ENCODE peak calls at places on chromosomes 12 and 14, in five cellular contexts. Q is sigmoid colon, E is progenitor cell of endocrine pancreas, A is fibroblast of pulmonary artery, U is cardiac muscle cell. D is an unnamed sample.

GRCh38 chr12:57089259-57090245 is 638 bp downstream of the NAB2 start:
- DNase-seq in Q (peak; percentile 92), E (no peak), A (peak; percentile 84), U (peak; percentile 84), D (no peak)

GRCh38 chr14:60188115-60188514 is 22.9 kb upstream of the DHRS7 start:
- DNase-seq in Q (no peak), E (no peak), A (peak; percentile 36), U (peak; percentile 15), D (no peak)

GRCh38 chr14:90654831-90655276 is 161.4 kb downstream of the TTC7B start:
- DNase-seq in Q (no peak), E (no peak), A (peak; percentile 39), U (peak; percentile 42), D (no peak)

GRCh38 chr14:55699131-55700057 is 119.4 kb downstream of the KTN1 start:
- DNase-seq in Q (no peak), E (no peak), A (peak; percentile 87), U (peak; percentile 63), D (no peak)

GRCh38 chr14:51305761-51306160 is 65.7 kb downstream of the TMX1 start:
- DNase-seq in Q (no peak), E (no peak), A (no peak), U (no peak), D (no peak)

GRCh38 chr12:93174048-93174447 is 203.7 kb upstream of the NUDT4 start:
- DNase-seq in Q (no peak), E (no peak), A (peak; percentile 88), U (peak; percentile 96), D (no peak)

GRCh38 chr12:115354007-115354452 is 670.1 kb upstream of the TBX3 start:
- DNase-seq in Q (peak; percentile 90), E (no peak), A (peak; percentile 96), U (peak; percentile 96), D (no peak)

GRCh38 chr14:81681466-81681865 is 147.8 kb upstream of the SEL1L start:
- DNase-seq in Q (no peak), E (no peak), A (no peak), U (no peak), D (no peak)

GRCh38 chr12:68455676-68456345 is 123.6 kb upstream of the MDM1 start:
- DNase-seq in Q (no peak), E (no peak), A (peak; percentile 49), U (peak; percentile 51), D (peak; percentile 33)

GRCh38 chr12:1836854-1837411 is 16.6 kb downstream of the LRTM2 start:
- DNase-seq in Q (peak; percentile 50), E (no peak), A (no peak), U (no peak), D (no peak)

GRCh38 chr12:131923260-131923659 is 5.8 kb upstream of the PUS1 start:
- DNase-seq in Q (peak; percentile 65), E (no peak), A (no peak), U (no peak), D (peak; percentile 62)

GRCh38 chr12:122865268-122866231 is 30.3 kb downstream of the HIP1R start:
- DNase-seq in Q (peak; percentile 67), E (no peak), A (peak; percentile 20), U (no peak), D (no peak)

GRCh38 chr12:53213348-53213747 is 6.3 kb upstream of the ITGB7 start:
- DNase-seq in Q (peak; percentile 91), E (peak; percentile 82), A (peak; percentile 81), U (peak; percentile 83), D (peak; percentile 81)

GRCh38 chr14:67031920-67032774 is 157.1 kb upstream of the GARIN2 start:
- DNase-seq in Q (no peak), E (no peak), A (no peak), U (no peak), D (no peak)

GRCh38 chr12:53467082-53467481 is 15.2 kb downstream of the PCBP2 start:
- DNase-seq in Q (no peak), E (no peak), A (no peak), U (no peak), D (no peak)

GRCh38 chr12:52250048-52250990 is 17.3 kb downstream of the KRT7 start:
- DNase-seq in Q (peak; percentile 58), E (no peak), A (no peak), U (no peak), D (no peak)

GRCh38 chr14:38039526-38039925 is 168.2 kb upstream of the SSTR1 start:
- DNase-seq in Q (no peak), E (no peak), A (no peak), U (peak; percentile 3), D (no peak)

GRCh38 chr14:23568600-23569310 is 1.2 kb upstream of the AP1G2 start:
- DNase-seq in Q (peak; percentile 50), E (no peak), A (no peak), U (no peak), D (no peak)

GRCh38 chr12:110199360-110200123 is 75.4 kb downstream of the IFT81 start:
- DNase-seq in Q (no peak), E (no peak), A (peak; percentile 79), U (peak; percentile 81), D (peak; percentile 45)

GRCh38 chr14:58882577-58883018 is 244.8 kb downstream of the DACT1 start:
- DNase-seq in Q (no peak), E (no peak), A (peak; percentile 77), U (peak; percentile 84), D (no peak)

GRCh38 chr12:84785281-84785680 is 127.3 kb downstream of the SLC6A15 start:
- DNase-seq in Q (no peak), E (no peak), A (no peak), U (no peak), D (no peak)

GRCh38 chr12:31000751-31001150 is 72.9 kb upstream of the DDX11 start:
- DNase-seq in Q (no peak), E (no peak), A (peak; percentile 24), U (no peak), D (no peak)

GRCh38 chr14:73723799-73724621 is 9.8 kb upstream of the PNMA1 start:
- DNase-seq in Q (peak; percentile 96), E (no peak), A (peak; percentile 99), U (peak; percentile 99), D (no peak)

GRCh38 chr12:53939141-53940108 is 794 bp downstream of the HOXC13 start:
- DNase-seq in Q (no peak), E (peak; percentile 36), A (peak; percentile 11), U (peak; percentile 60), D (no peak)

GRCh38 chr12:57008113-57008687 is 1.9 kb upstream of the ZBTB39 start:
- DNase-seq in Q (no peak), E (no peak), A (peak; percentile 84), U (peak; percentile 81), D (peak; percentile 65)

GRCh38 chr12:89470741-89471504 is 53.7 kb downstream of the GALNT4 start:
- DNase-seq in Q (no peak), E (no peak), A (peak; percentile 77), U (peak; percentile 77), D (peak; percentile 74)

GRCh38 chr12:68521321-68521839 is 89.3 kb upstream of the RAP1B start:
- DNase-seq in Q (no peak), E (no peak), A (peak; percentile 83), U (peak; percentile 83), D (no peak)

GRCh38 chr14:72554401-72554800 is 339.5 kb downstream of the DPF3 start:
- DNase-seq in Q (no peak), E (no peak), A (no peak), U (no peak), D (no peak)

GRCh38 chr12:112557954-112558630 is 139.3 kb downstream of the PTPN11 start:
- DNase-seq in Q (no peak), E (no peak), A (no peak), U (no peak), D (no peak)

GRCh38 chr14:61477845-61478438 is 156.6 kb downstream of the PRKCH start:
- DNase-seq in Q (peak; percentile 80), E (no peak), A (peak; percentile 62), U (peak; percentile 86), D (no peak)

GRCh38 chr14:73403181-73403752 is 55.1 kb downstream of the NUMB start:
- DNase-seq in Q (no peak), E (no peak), A (no peak), U (no peak), D (no peak)

GRCh38 chr12:53300187-53300586 is 692 bp downstream of the MYG1 start:
- DNase-seq in Q (no peak), E (no peak), A (peak; percentile 55), U (peak; percentile 57), D (no peak)

GRCh38 chr14:63544641-63545234 is 1.6 kb upstream of the PPP2R5E start:
- DNase-seq in Q (no peak), E (no peak), A (peak; percentile 55), U (peak; percentile 50), D (peak; percentile 13)

GRCh38 chr14:103140316-103141109 is 17.3 kb downstream of the TNFAIP2 start:
- DNase-seq in Q (no peak), E (no peak), A (no peak), U (no peak), D (peak; percentile 80)

GRCh38 chr12:19064713-19065112 is 64.8 kb upstream of the PLEKHA5 start:
- DNase-seq in Q (no peak), E (no peak), A (no peak), U (no peak), D (no peak)

GRCh38 chr12:88308825-88309224 is 166.7 kb downstream of the TMTC3 start:
- DNase-seq in Q (no peak), E (no peak), A (peak; percentile 95), U (peak; percentile 90), D (no peak)

GRCh38 chr12:8549381-8549780 is 8.7 kb upstream of the CLEC4E start:
- DNase-seq in Q (no peak), E (no peak), A (no peak), U (no peak), D (no peak)